ENCODE peak calls at places on chromosomes 16 and 17, in four cellular contexts. T is WTC11, C is K562, V is GM12878. J is an unnamed sample.

GRCh38 chr17:43992641-43993040 is 11.8 kb upstream of the NAGS start:
- DNase-seq in C (no peak), T (no peak), V (no peak), J (no peak)

GRCh38 chr17:60585887-60586286 is 14.1 kb upstream of the PPM1D start:
- DNase-seq in C (no peak), T (no peak), V (no peak), J (no peak)

GRCh38 chr16:74679983-74680382 is 13.3 kb upstream of the RFWD3 start:
- DNase-seq in C (no peak), V (no peak), T (no peak), J (peak)

GRCh38 chr16:11060856-11061255 is 116.5 kb downstream of the CLEC16A start:
- DNase-seq in V (no peak), C (no peak), T (no peak), J (no peak)

GRCh38 chr16:4053663-4054479 is 62.4 kb downstream of the ADCY9 start:
- DNase-seq in V (no peak), C (no peak), T (no peak), J (no peak)

GRCh38 chr16:57473176-57473840 is 10.8 kb downstream of the POLR2C start:
- DNase-seq in C (no peak), V (no peak), T (no peak), J (no peak)

GRCh38 chr17:29744121-29744520 is 121.4 kb upstream of the CORO6 start:
- DNase-seq in T (no peak), C (no peak), V (no peak), J (no peak)

GRCh38 chr16:86044881-86045600 is 146.1 kb downstream of the IRF8 start:
- DNase-seq in C (no peak), V (no peak), T (no peak), J (no peak)

GRCh38 chr16:24925163-24925562 is 79.4 kb downstream of the SLC5A11 start:
- DNase-seq in C (no peak), V (no peak), T (no peak), J (peak)

GRCh38 chr16:25633549-25633948 is 58.2 kb upstream of the HS3ST4 start:
- DNase-seq in T (no peak), V (no peak), C (peak), J (peak)

GRCh38 chr17:79681628-79682261 is 49.0 kb upstream of the ENPP7 start:
- DNase-seq in T (no peak), V (no peak), C (no peak), J (no peak)

GRCh38 chr16:813204-813915 is 12.8 kb upstream of the GNG13 start:
- DNase-seq in V (no peak), C (peak), T (peak), J (peak)

GRCh38 chr17:32912218-32912897 is 15.6 kb upstream of the TMEM98 start:
- DNase-seq in V (no peak), T (peak), C (peak), J (peak)

GRCh38 chr17:31393749-31394146 is 2.3 kb downstream of the RAB11FIP4 start:
- DNase-seq in T (no peak), C (no peak), V (no peak), J (no peak)

GRCh38 chr16:9630119-9630518 is 538.7 kb downstream of the HAPSTR1 start:
- DNase-seq in C (no peak), V (no peak), T (no peak), J (no peak)

GRCh38 chr16:56742030-56742984 is 12.4 kb downstream of the NUP93 start:
- DNase-seq in T (no peak), C (no peak), V (no peak), J (no peak)

GRCh38 chr17:40107266-40107980 is 7.0 kb upstream of the NR1D1 start:
- DNase-seq in T (no peak), C (no peak), V (no peak), J (peak)

GRCh38 chr17:27878776-27879562 is 14.2 kb downstream of the LYRM9 start:
- DNase-seq in T (peak), C (no peak), V (no peak), J (no peak)

GRCh38 chr16:80794071-80794470 is 10.3 kb downstream of the CDYL2 start:
- DNase-seq in C (no peak), V (no peak), T (no peak), J (no peak)

GRCh38 chr17:68658999-68659780 is 58.0 kb upstream of the FAM20A start:
- DNase-seq in V (no peak), T (no peak), C (no peak), J (no peak)

GRCh38 chr17:7881655-7882054 is 6.9 kb upstream of the CHD3 start:
- DNase-seq in C (no peak), V (no peak), T (no peak), J (no peak)

GRCh38 chr16:90012978-90013745 is 6.1 kb downstream of the DBNDD1 start:
- DNase-seq in V (no peak), T (no peak), C (no peak), J (no peak)

GRCh38 chr16:27789150-27789549 is 239.2 kb downstream of the KATNIP start:
- DNase-seq in T (no peak), C (no peak), V (no peak), J (no peak)
- TF ChIP-seq NR2C2 in T (no peak), C (no peak), V (no peak), J (no peak)

DNA sequence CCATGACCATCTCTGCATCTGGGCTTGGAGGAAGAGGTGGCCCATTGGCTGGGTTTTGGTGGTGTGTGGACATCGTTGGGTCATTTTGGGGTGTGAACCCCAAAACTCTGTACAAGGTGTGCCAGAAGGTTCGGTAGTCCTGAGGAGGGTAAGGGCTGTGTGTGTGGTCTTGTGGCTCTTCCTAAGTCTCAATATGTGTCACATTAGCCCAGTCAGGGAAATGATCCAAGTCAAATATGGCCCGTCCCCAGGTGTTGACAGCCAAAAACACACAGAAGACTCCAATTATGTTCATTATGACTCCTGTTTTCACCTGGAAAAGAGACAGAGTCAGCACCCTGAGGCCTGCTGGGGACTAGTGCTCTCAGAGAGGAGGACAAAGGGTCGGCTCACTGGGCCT is 27.1 kb downstream of the SLC13A5 start:
- DNase-seq in C (no peak), T (no peak), V (no peak), J (no peak)
- TF ChIP-seq NR2C2 in C (no peak), T (no peak), V (no peak), J (no peak)

DNA sequence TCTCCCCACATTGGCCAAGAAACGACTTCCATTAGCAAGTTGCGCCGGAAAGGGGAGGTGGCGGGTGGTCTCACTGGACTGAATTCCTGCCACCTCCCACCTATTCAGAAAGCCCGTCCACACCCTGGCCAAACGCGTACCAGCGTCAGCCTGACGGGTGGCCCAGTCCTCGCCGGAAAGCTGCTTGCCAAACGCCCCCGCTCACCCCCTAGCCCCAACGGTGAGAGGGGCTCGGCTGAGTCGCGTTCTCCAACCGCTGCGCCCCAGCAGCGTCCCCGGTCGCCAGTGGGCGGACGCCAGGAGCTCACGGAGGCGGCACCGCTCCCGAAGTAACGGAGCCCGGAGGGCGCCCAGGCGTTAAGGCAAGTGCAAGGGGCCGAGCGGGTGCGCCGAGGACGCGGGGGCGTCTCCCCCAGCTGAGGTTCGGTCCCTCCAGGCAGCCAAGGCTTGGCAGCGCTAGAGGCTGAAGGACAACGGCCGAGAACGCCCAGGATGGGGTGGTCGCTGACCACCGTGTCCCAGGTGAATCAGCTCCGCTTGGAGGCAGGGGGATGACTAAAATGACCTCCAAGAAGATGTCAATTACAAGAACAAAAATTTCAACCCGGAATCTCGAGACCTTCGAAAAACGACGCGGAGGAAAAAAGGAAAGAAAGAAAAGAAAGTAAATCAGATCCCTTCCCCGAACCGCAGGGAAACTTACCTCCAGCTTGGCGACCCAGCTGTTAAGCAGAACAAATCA is 470.9 kb downstream of the SOX9 start:
- DNase-seq in C (no peak), T (peak), V (no peak), J (peak)
- TF ChIP-seq NR2C2 in C (no peak), T (no peak), V (no peak), J (peak)

DNA sequence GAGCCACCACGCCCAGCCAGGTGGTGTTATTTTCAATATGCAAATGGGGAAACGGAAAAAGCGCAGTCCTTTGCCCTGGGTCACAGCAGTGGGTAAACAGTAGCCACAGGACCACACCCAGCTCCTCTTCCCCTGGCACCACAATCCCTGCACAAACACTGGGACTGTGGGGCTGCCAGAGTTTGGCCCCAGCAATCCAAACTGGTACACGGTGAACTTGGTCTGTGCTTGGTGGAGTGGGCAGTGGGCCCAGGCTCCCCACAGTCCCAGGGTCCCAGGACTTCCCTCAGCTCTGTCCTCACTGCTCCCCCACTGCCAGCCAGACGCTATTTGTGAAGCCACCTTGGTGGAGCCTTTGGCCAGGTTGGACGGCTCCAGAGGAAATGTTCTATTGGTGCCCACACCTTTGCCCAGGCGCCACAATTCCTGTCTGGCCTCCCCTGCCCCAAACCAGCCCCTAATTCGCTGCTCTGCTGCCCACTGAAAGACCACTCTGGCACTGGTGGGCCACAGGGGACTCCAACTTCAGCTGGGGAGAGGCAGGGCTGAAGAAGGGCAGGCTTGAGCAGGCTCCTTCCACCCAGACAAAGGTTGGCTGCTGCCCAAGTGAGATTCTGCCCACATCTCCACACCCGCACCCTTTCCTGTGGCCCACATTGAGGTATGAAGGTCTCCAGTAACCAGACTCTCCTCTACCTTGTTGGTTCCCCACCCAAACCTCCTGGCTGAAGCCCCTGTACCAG is 2.1 kb downstream of the CHAD start:
- DNase-seq in C (no peak), V (no peak), T (no peak), J (no peak)
- TF ChIP-seq NR2C2 in C (no peak), V (no peak), T (no peak), J (no peak)

DNA sequence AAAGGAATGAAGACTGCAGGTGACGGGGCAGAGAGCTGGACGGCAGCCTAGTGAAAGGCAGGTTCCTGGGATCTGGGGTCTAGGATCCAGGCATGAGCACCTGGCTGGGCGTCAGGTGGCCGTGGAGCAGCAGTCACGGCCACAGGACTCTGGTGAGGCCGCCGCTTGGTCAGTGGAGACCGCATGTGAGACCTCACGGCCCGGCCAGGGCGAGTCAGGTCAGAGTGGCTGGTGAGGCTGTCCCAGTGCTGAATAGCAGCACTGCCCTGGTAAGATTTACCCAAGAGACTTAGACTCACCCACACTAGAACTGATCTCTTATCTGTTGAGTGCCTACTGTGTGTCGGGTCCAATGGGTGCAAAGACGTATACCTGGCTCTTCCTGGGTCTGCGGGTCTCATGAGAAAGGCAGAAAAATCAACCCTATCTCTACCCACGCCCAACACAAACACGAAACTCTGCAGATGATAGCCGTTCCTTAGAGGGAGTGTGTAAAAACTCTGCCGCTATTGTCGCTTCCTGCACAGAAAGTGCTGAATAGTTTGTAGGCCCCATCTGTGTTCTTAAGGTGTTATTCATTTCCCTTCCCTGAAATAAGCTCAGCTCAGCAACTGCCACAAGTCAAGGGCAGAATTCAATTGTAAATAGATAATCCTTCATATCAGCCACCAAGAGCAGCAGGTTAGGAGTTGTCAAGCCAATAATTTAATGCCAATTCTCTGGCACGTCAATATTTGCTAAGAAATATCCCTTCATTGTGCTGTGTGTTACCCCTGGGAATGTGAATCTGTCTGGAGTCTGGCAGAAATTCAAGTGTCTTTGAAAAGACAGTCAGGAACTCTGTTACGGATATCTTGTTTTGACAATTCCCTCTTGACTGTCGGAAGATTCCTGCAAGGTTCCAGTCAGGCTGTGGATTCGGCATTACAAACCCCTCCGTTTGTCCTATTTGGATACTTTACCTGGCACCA is 240.0 kb downstream of the NTN1 start:
- DNase-seq in T (no peak), C (no peak), V (no peak), J (no peak)
- TF ChIP-seq NR2C2 in T (no peak), C (no peak), V (no peak), J (no peak)

GRCh38 chr16:84742561-84743200 is 42.9 kb downstream of the USP10 start:
- DNase-seq in V (no peak), T (no peak), C (no peak), J (no peak)
- TF ChIP-seq NR2C2 in V (no peak), T (no peak), C (no peak), J (no peak)

DNA sequence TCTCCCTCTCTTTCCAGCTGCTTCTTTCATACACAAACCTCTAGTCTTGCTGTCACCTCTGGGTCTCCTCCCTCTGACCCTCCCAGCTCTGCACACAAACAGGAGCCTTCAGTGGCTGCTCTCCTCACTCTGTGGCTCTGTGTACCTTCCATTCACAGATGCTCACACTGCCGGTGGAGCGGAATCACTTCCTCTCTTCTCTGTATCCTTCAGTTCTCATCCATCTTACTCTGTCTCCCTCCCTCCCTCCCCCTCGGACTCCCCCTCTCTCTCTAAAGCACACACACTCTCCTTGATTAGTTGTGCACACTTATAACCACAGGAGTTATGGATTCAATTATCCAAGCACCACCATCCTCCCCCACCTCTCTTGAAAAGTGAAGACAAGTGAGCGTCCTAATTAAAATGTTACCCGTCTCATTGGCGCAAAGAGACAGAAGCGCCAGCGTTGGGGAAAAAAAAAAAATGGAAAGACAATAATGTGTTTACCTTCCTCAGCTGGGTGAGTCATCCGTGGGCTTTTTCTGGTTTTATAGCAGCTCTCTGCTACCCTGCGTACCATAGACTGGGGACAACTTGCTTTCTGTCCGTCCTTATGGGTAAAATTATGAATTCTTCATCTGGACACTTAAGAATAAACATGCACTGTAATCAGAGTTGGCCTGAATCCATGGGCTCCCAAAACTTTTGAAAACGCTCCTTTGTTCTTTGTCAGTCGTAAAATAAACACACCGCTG is 90.9 kb downstream of the SHISA6 start:
- DNase-seq in V (no peak), T (no peak), C (no peak), J (no peak)
- TF ChIP-seq NR2C2 in V (no peak), T (no peak), C (no peak), J (no peak)

DNA sequence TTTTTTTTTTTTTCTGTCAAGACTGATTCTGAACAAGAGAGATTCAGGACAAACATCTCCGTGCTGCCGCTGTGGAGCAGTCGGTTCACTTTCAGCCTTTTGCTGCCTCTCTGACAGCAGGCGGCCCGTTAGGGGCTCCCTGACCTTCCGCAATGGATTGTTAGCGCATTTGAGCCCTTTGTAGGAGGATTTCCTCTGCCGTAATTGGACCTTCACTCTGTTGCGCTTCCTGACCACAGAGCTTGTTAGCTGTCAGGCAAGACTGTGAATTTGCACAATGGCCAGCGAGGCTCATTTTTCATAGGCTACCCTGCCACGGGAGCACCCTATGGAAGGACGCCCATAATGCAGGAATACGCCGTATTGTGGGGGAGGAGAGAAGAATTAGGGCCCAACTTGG is 205.1 kb upstream of the NLRP1 start:
- DNase-seq in V (no peak), C (no peak), T (peak), J (no peak)
- TF ChIP-seq NR2C2 in V (no peak), C (no peak), T (no peak), J (no peak)

DNA sequence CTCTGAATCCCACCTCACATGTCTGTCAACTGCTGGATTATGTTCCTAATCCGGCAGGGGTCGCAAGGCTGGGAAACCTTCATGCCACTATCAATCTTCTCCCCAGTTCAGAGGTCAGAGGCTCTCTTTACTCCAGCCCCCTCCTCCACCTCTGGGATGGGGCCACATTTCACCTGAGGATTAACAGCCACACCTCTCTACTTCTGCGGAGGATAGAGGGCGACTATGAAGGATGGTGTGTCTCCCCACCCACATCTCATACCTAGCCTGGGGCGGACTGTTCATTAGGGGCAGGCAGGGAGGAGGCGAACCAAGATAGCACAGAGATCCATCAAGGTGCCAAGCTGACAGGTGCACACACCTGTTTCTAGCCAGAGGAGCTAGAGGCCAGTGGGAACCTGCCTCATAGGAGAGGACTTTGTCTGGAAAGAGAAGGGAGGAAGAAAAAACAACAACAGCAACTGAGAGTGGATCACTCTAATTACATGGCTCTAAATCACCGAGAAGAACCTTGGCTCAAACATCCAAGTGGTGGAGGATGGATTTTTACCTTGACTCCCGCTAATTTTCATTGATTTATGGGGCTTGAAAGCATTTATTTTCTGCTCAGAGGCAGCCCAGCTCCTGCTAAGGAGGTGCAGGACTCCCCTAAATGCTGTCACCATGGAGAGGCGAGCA is 41.9 kb upstream of the SKAP1 start:
- DNase-seq in V (no peak), C (no peak), T (no peak), J (no peak)
- TF ChIP-seq NR2C2 in V (no peak), C (peak), T (no peak), J (no peak)

DNA sequence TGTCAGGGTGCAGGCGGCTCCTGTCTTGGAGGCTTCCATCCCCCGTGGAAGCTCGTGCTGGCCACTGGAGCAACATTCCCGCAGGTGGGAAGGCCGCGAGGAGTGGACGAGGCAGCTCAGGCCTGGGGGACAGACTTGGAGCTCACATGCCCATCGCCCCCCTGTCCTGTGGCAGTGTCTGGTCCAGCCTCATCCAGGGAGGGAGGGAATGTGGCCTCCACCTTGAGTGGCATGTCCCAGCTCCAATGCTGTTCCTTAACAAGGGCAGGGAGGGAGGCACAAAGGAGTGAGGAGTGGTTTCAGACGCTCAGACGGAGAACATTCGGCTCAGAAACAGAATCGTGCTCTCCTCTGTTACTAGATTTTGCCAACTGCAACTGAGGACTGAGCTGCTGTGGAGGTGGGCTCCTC is 159.4 kb upstream of the CHMP6 start:
- DNase-seq in C (peak), T (peak), V (no peak), J (no peak)
- TF ChIP-seq NR2C2 in C (no peak), T (no peak), V (no peak), J (no peak)